ENCODE peak calls at places on chromosome 18, in four cellular contexts. K is CD4-positive, alpha-beta T cell; G is fibroblast of the aortic adventitia; T is endothelial cell. S is an unnamed sample.

GRCh38 chr18:44320619-44321460 is 359.8 kb upstream of the SETBP1 start:
- DNase-seq in K (no peak), G (no peak), T (no peak), S (no peak)

GRCh38 chr18:59697236-59697932 is at the start of gene CCBE1:
- DNase-seq in K (no peak), G (peak; percentile 74), T (peak; percentile 89), S (peak; percentile 55)

GRCh38 chr18:73235491-73235890 is 367.7 kb upstream of the NETO1 start:
- DNase-seq in K (no peak), G (peak; percentile 65), T (no peak), S (peak; percentile 54)

GRCh38 chr18:59267511-59268126 is 5.6 kb downstream of the RAX start:
- DNase-seq in K (no peak), G (peak; percentile 14), T (no peak), S (no peak)

GRCh38 chr18:74303936-74304335 is 11.7 kb upstream of the C18orf63 start:
- DNase-seq in K (no peak), G (peak; percentile 36), T (no peak), S (no peak)

GRCh38 chr18:31041346-31042067 is 1.0 kb downstream of the DSC3 start:
- DNase-seq in K (no peak), G (no peak), T (peak; percentile 28), S (peak; percentile 59)

GRCh38 chr18:44588466-44588865 is 92.2 kb upstream of the SETBP1 start:
- DNase-seq in K (no peak), G (peak; percentile 22), T (no peak), S (no peak)

GRCh38 chr18:79216176-79216575 is 147.0 kb downstream of the ATP9B start:
- DNase-seq in K (no peak), G (no peak), T (no peak), S (no peak)

GRCh38 chr18:59663096-59663495 is 34.1 kb downstream of the CCBE1 start:
- DNase-seq in K (no peak), G (no peak), T (no peak), S (no peak)

GRCh38 chr18:3266062-3266608 is 4.2 kb downstream of the MYL12B start:
- DNase-seq in K (no peak), G (no peak), T (no peak), S (no peak)

GRCh38 chr18:57970356-57971095 is 73.5 kb upstream of the NEDD4L start:
- DNase-seq in K (no peak), G (no peak), T (peak; percentile 10), S (no peak)
- TF ChIP-seq CTCF in K (no peak), G (peak; percentile 33), T (peak; percentile 51), S (no peak)

GRCh38 chr18:10528439-10528838 is 2.6 kb downstream of the NAPG start:
- DNase-seq in K (no peak), G (no peak), T (no peak), S (no peak)

GRCh38 chr18:10523544-10523943 is 2.3 kb upstream of the NAPG start:
- DNase-seq in K (no peak), G (no peak), T (no peak), S (no peak)

GRCh38 chr18:10526211-10526949 is 553 bp downstream of the NAPG start:
- DNase-seq in K (peak; percentile 43), G (no peak), T (peak; percentile 65), S (peak; percentile 71)

GRCh38 chr18:10524507-10525425 is 1.1 kb upstream of the NAPG start:
- DNase-seq in K (no peak), G (no peak), T (no peak), S (no peak)

DNA sequence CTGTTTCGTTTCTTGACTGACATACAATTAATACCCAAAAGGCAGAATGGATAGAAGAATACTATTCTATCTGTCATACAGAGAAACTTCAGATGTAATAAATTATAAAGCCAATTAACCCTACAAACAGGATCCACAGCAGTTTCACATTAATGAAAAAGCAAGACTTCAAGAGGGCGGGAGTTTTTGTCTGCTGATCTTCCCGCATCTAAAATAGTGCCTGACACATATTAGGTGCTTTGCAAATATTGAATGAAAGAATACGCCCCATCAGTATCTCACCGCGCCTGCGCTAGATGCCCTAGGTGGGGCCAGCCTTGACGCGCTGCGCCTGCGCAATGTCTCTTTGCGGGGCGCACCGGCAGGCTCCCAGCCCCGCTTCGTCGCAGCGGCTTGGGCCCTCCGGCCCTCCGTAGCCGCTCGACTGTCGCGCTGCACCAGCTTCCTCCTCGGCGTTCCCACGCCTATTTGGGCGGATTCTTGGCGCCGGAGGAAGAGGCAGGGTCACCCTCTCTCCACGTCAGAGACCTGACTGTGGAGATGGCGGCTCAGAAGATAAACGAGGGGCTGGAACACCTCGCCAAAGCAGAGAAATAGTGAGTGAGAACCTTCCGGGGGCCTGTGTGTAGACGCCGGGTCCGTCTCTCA is at the start of gene NAPG:
- DNase-seq in K (peak; percentile 80), G (peak; percentile 91), T (peak; percentile 93), S (peak; percentile 93)
- TF ChIP-seq CTCF in K (no peak), G (no peak), T (no peak), S (no peak)

GRCh38 chr18:48952287-48953095 is 1.7 kb upstream of the SMAD7 start:
- DNase-seq in K (peak; percentile 57), G (peak; percentile 83), T (peak; percentile 67), S (peak; percentile 94)

GRCh38 chr18:48953096-48953706 is 2.4 kb upstream of the SMAD7 start:
- DNase-seq in K (no peak), G (no peak), T (no peak), S (no peak)

GRCh38 chr18:48950536-48951447 is at the start of gene SMAD7:
- DNase-seq in K (no peak), G (peak; percentile 42), T (no peak), S (peak; percentile 87)

GRCh38 chr18:48949606-48950535 is 894 bp downstream of the SMAD7 start:
- DNase-seq in K (no peak), G (no peak), T (peak; percentile 55), S (no peak)

DNA sequence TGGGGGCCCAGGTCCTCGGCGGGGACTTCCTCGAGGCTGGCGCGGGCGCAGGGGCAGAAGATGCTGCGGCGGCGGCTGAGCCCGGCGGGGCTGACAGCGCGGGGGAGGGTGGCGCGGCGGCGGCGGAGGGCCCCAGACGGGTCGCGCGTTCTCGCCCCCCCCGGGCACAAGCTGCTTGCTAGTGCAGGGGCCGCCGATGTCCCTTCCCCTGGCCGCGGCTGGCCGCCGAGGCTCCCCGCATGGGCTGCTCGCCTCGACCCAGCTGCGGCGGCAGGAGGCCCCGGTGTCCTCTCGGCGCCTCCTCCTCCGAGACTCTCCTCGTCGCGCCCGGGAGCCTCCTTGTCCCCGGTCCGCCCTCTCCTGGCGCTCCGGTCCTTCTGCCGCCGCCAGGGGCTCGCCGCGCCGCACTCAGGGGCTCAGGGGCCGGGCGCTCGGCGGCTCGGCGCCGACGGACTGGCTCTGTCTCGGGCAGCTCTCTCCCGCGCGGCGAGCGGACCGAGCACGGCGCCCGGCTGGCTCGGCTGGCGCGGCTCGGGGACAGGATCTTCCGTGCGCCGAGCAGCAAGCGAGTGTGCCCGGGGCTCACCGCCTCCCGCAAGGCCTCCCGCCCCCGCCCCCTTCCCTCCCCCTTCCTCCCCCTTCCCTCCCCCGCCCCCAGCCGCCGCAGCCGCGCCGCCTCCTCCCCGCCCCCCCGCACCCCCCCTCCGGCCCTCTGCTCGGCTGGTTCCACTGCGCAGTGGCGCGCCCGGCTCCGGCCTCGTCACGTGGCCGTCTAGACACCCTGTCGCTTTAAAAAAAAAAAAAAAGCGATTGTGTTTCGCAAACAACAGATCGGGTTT is 902 bp upstream of the SMAD7 start:
- DNase-seq in K (peak; percentile 70), G (peak; percentile 91), T (peak; percentile 70), S (peak; percentile 95)
- TF ChIP-seq CTCF in K (no peak), G (peak; percentile 32), T (peak; percentile 16), S (no peak)

DNA sequence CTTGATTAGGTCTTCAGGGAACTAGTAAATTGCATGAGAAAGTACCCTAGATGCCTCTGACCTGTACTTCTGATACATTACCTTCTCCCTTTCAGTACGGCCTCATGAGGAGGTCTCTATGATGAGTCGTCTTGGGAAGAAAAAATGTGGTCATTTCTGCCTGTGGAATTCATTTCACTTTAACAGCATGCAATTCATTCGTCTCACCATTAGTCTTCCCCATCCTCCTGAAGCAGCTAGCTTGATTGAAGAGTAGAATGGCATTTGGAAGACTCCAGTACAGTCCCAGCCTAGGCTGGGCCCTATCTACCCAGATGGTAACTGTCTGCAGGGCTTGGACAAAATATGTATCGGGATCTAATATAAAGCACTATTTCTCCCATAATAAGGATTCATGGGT is 52.1 kb downstream of the TMX3 start:
- DNase-seq in K (no peak), G (peak; percentile 28), T (no peak), S (no peak)
- TF ChIP-seq CTCF in K (no peak), G (peak; percentile 3), T (no peak), S (no peak)

GRCh38 chr18:28189400-28190239 is 12.7 kb upstream of the CDH2 start:
- DNase-seq in K (no peak), G (peak; percentile 84), T (peak; percentile 14), S (no peak)
- TF ChIP-seq CTCF in K (no peak), G (peak; percentile 72), T (peak; percentile 56), S (peak; percentile 43)

GRCh38 chr18:9335255-9336045 is 877 bp downstream of the TWSG1 start:
- DNase-seq in K (no peak), G (peak; percentile 45), T (no peak), S (no peak)

GRCh38 chr18:9336827-9337226 is 2.3 kb downstream of the TWSG1 start:
- DNase-seq in K (no peak), G (no peak), T (no peak), S (no peak)

GRCh38 chr18:9330419-9330818 is 4.2 kb upstream of the TWSG1 start:
- DNase-seq in K (no peak), G (no peak), T (no peak), S (no peak)

GRCh38 chr18:9334351-9335254 is at the start of gene TWSG1:
- DNase-seq in K (peak; percentile 92), G (peak; percentile 92), T (peak; percentile 95), S (peak; percentile 99)

GRCh38 chr18:9333441-9334350 is 877 bp upstream of the TWSG1 start:
- DNase-seq in K (no peak), G (no peak), T (no peak), S (peak; percentile 81)
- TF ChIP-seq CTCF in K (no peak), G (no peak), T (no peak), S (no peak)

GRCh38 chr18:12288406-12288762 is 19.7 kb upstream of the TUBB6 start:
- DNase-seq in K (no peak), G (no peak), T (no peak), S (no peak)

GRCh38 chr18:12291161-12291560 is 16.9 kb upstream of the TUBB6 start:
- DNase-seq in K (no peak), G (no peak), T (no peak), S (no peak)

GRCh38 chr18:12287684-12288405 is 20.2 kb upstream of the TUBB6 start:
- DNase-seq in K (no peak), G (peak; percentile 90), T (no peak), S (peak; percentile 84)

GRCh38 chr18:12291690-12292089 is 16.4 kb upstream of the TUBB6 start:
- DNase-seq in K (no peak), G (no peak), T (no peak), S (no peak)

DNA sequence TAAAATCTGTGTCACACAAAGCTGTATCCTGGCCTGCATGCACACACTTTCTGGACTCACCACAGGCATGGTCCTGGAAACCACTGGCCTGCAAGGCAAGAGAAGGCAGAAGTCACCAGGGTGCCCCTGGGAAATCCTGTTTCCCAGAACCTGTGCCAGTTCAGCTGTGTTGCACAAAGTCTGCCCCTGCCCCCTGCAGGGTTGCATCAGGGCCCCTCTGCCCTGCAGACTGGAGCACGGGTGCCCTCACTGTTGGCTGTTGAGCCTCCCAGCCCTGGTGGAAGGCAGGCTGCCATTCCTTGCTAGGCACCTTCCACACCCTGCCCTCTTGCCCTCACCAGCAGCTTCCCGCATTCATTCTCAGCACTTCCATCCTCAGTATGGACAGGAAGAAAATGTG is 18.0 kb upstream of the TUBB6 start:
- DNase-seq in K (no peak), G (no peak), T (no peak), S (no peak)
- TF ChIP-seq CTCF in K (no peak), G (no peak), T (no peak), S (no peak)

GRCh38 chr18:40582105-40582504 is 1372.9 kb upstream of the PIK3C3 start:
- DNase-seq in K (no peak), G (no peak), T (no peak), S (no peak)
- TF ChIP-seq CTCF in K (no peak), G (no peak), T (no peak), S (no peak)

S was measured in left lung.